ENCODE peak calls at places on chromosomes 6 and 20, in four cellular contexts. H is brain microvascular endothelial cell; F is Panc1; Z is CD4-positive, CD25-positive, alpha-beta regulatory T cell. D is an unnamed sample. For H3K36me3, the result is how much of the 10 kb centered on the place peaks cover.

GRCh38 chr20:23189341-23189740 is 103.2 kb upstream of the CD93 start:
- DNase-seq in H (no peak), F (no peak), Z (no peak), D (no peak)

GRCh38 chr6:7052441-7052936 is 55.3 kb upstream of the RREB1 start:
- DNase-seq in H (peak), F (no peak), Z (no peak), D (peak)

GRCh38 chr20:37095108-37095608 is 639 bp downstream of the RBL1 start:
- DNase-seq in H (no peak), F (no peak), Z (peak), D (peak)

GRCh38 chr6:31419842-31420241 is 16.4 kb downstream of the MICA start:
- DNase-seq in H (peak), F (no peak), Z (no peak), D (no peak)

GRCh38 chr20:64164123-64164836 is at the start of gene MYT1:
- DNase-seq in H (no peak), F (no peak), Z (no peak), D (no peak)

GRCh38 chr20:50652702-50653294 is 38.5 kb downstream of the RIPOR3 start:
- DNase-seq in H (peak), F (no peak), Z (no peak), D (no peak)

GRCh38 chr6:53896237-53896636 is 101.4 kb downstream of the LRRC1 start:
- DNase-seq in H (no peak), F (no peak), Z (no peak), D (no peak)

GRCh38 chr6:76790045-76790796 is 673.1 kb downstream of the HTR1B start:
- DNase-seq in H (no peak), F (no peak), Z (no peak), D (no peak)

GRCh38 chr6:131819507-131820228 is 11.8 kb downstream of the ENPP1 start:
- DNase-seq in H (peak), F (no peak), Z (no peak), D (no peak)
- H3K4me3 ChIP-seq in H (no peak), F (no peak), Z (no peak), D (no peak)

DNA sequence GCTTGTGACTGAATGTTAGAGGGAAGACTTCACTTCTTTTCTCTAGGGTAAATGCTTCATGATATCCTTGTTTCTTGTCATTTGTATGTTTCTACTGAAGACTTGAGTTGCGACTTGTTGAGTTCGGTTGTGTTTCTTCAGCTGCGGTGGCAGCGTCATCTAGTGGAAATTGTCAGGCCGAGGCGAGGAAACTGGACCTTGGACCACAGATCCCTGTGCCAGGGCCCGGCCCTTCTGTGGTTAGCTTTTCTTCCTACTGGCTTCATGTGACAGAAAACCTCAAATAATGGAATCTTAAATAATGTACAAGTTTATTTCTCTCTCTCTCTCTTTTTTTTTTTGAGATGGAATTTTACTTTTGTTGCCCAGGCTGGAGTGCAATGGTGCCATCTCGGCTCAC is 12.4 kb downstream of the MTHFD1L start:
- DNase-seq in H (no peak), F (no peak), Z (no peak), D (no peak)
- H3K36me3 ChIP-seq in H (under half), F (under half), Z (under half), D (under half)

DNA sequence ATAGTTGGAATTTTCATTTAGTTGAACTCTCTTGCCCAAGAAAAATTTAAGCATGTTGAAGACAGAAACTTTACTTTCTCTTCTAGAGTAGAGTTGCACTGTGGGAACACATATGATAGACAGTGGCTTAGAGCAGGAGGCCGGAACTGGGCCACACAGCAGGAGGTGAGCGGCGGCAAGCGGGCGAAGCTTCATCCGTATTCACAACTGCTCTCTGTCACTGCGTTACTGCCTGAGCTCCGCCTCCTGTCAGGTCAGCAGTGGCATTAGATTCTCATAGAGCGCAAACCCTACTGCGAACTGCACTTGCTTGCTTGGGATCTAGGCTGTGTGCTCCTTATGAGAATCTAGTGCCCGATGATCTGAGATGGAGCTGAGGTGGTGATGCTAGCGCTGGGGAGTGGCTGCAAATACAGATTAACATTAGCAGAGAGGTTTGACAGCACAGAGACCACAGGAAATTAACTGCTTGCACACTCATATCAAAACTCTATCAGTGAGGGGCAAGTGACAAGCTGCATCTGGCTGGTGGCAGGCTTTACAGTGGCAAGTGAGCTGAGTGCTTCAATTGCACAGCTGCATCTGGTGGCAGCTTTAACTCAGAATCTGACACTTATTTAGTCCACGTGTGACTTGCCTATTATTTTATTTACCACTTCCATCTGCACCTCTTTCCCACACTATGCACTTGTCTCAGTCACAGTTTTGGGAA is 174.9 kb upstream of the C6orf118 start:
- DNase-seq in H (no peak), F (no peak), Z (no peak), D (no peak)
- H3K4me3 ChIP-seq in H (no peak), F (no peak), Z (no peak), D (no peak)

GRCh38 chr6:89430563-89430962 is 2.4 kb upstream of the ANKRD6 start:
- DNase-seq in H (no peak), F (no peak), Z (no peak), D (no peak)

GRCh38 chr6:89436226-89436625 is 3.3 kb downstream of the ANKRD6 start:
- DNase-seq in H (no peak), F (no peak), Z (no peak), D (no peak)

GRCh38 chr6:89434954-89435353 is 2.0 kb downstream of the ANKRD6 start:
- DNase-seq in H (no peak), F (no peak), Z (no peak), D (no peak)

GRCh38 chr6:89432875-89433636 is at the start of gene ANKRD6:
- DNase-seq in H (peak), F (no peak), Z (peak), D (peak)

DNA sequence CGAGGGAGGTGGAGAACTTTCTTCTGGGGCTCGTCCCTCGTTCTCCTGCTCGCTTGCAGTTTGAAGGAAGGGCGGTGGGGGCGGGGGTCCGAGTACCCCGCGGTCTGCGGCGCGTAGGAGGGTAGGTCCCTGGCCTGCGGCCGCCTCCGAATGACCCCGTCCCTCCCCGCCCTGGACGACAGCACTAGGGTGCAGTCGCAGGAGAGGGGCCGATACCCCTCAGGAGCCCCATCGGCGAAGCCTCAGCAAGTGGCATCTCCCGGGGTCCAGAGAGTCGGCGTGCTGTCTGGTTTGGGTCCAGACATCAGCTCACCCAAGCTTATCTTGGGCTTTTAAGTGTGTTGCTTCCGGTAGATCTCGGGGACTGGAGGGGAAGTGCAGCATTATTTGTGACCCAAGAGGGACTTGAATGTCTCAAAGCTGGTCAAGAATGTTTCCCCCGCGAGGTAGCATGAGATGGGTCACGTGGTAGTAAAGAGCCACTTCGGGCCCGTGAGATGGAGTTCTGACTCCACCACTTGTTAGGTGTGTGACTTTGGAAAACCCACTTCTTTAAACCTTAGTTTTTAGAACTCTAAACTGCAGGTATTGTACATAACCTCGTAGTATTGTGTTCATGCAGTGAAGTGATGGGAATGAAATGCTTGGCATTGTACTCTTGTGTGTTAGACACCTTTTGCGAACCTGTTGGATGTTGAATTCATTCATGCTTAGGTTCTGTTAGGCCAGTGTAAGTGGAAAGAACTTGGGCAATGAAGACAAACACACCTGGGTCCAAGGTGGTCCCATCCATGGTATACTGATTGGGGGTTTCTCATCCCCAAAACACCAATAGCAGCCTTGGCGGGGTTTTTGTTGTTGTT is 916 bp downstream of the ANKRD6 start:
- DNase-seq in H (no peak), F (no peak), Z (peak), D (peak)
- H3K36me3 ChIP-seq in H (under half), F (under half), Z (under half), D (under half)

GRCh38 chr20:2699775-2700413 is 7.3 kb downstream of the EBF4 start:
- DNase-seq in H (no peak), F (no peak), Z (no peak), D (peak)

GRCh38 chr20:2698912-2699311 is 6.3 kb downstream of the EBF4 start:
- DNase-seq in H (no peak), F (no peak), Z (no peak), D (peak)

GRCh38 chr20:2701671-2702081 is 9.1 kb downstream of the EBF4 start:
- DNase-seq in H (no peak), F (no peak), Z (no peak), D (peak)

GRCh38 chr20:2698186-2698817 is 5.7 kb downstream of the EBF4 start:
- DNase-seq in H (no peak), F (no peak), Z (no peak), D (peak)

GRCh38 chr20:2700913-2701620 is 8.5 kb downstream of the EBF4 start:
- DNase-seq in H (no peak), F (no peak), Z (no peak), D (peak)
- H3K4me3 ChIP-seq in H (no peak), F (no peak), Z (no peak), D (no peak)

DNA sequence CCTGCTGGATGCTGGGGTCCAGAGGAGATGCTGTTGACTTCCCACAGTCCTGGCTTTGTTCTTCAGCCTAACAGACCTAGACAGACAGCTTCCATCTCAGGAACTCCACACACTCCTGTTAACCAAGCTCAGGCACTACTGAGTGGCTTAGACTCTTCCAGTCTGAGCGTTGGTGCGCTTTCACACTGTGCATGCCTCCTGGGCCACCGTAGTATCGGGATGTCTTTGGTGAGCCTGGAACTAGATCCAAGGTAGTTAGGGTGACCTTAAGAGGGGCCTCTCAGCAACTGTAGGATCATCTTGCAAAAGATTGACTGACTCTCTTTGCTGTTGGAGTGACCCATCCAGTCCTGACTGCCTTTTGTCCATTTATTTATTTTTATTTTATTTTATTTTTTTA is 10.1 kb downstream of the SCAND1 start:
- DNase-seq in H (no peak), F (no peak), Z (no peak), D (no peak)
- H3K36me3 ChIP-seq in H (under half), F (under half), Z (half or more), D (under half)

GRCh38 chr6:144178323-144178722 is 28.0 kb downstream of the STX11 start:
- DNase-seq in H (no peak), F (no peak), Z (peak), D (no peak)

GRCh38 chr6:144179817-144180216 is 29.5 kb downstream of the STX11 start:
- DNase-seq in H (no peak), F (no peak), Z (peak), D (no peak)

GRCh38 chr6:144185133-144185836 is 35.0 kb downstream of the STX11 start:
- DNase-seq in H (no peak), F (no peak), Z (no peak), D (no peak)

GRCh38 chr6:144179237-144179636 is 28.9 kb downstream of the STX11 start:
- DNase-seq in H (no peak), F (no peak), Z (no peak), D (no peak)

DNA sequence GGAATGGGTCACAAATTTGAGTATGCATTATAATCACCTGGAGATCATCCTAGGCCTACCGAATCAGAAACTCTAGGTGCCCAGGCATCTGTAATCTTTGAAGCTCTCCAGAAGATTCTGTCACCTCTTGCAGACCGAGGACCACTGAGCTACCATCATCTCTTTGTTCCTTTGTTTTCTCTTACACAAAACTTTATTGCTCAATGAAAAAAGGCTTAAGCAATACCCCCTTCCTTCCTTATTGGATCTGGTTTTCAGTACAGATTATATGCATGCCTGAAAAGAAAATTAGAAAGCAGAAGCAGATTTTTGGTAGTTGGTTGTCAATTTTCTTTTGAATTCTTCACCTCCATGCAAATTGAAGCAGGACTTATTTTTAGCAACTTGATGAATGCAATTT is 31.3 kb downstream of the STX11 start:
- DNase-seq in H (no peak), F (no peak), Z (no peak), D (no peak)
- H3K4me3 ChIP-seq in H (no peak), F (no peak), Z (no peak), D (no peak)

D was measured in H7.